ENCODE peak calls at places on chromosome 18, in four cellular contexts. K is foreskin fibroblast, X is kidney glomerular epithelial cell, V is HL-60. A is an unnamed sample.
A peak's percentile ranks its signal among the peaks of the same experiment; 100 is the strongest.

GRCh38 chr18:44411277-44411900 is 269.3 kb upstream of the SETBP1 start:
- DNase-seq in K (peak; percentile 17), X (no peak), V (no peak), A (peak; percentile 10)

GRCh38 chr18:24584205-24584604 is 123.8 kb downstream of the HRH4 start:
- DNase-seq in X (no peak), V (no peak), K (no peak), A (no peak)

GRCh38 chr18:73696171-73696570 is 451.5 kb downstream of the FBXO15 start:
- DNase-seq in X (no peak), V (no peak), K (no peak), A (no peak)

GRCh38 chr18:69956037-69956436 is 8.4 kb upstream of the CD226 start:
- DNase-seq in X (peak; percentile 37), K (no peak), V (no peak), A (no peak)

GRCh38 chr18:73829146-73829545 is 318.5 kb downstream of the FBXO15 start:
- DNase-seq in V (no peak), K (no peak), X (no peak), A (no peak)

GRCh38 chr18:59070181-59070912 is 69.3 kb upstream of the SEC11C start:
- DNase-seq in V (peak; percentile 41), K (peak; percentile 89), X (peak; percentile 47), A (peak; percentile 63)

GRCh38 chr18:902179-902718 is 2.4 kb upstream of the ADCYAP1 start:
- DNase-seq in K (no peak), X (peak; percentile 24), V (no peak), A (no peak)

GRCh38 chr18:12657048-12657848 is 659 bp downstream of the SPIRE1 start:
- DNase-seq in X (no peak), V (no peak), K (peak; percentile 71), A (peak; percentile 47)

GRCh38 chr18:46660955-46661749 is 4.1 kb upstream of the LOXHD1 start:
- DNase-seq in X (no peak), V (no peak), K (peak; percentile 29), A (peak; percentile 12)

GRCh38 chr18:8977701-8978100 is 124.8 kb upstream of the NDUFV2 start:
- DNase-seq in V (no peak), X (no peak), K (no peak), A (no peak)

GRCh38 chr18:61876899-61877298 is 15.9 kb downstream of the RNF152 start:
- DNase-seq in X (no peak), K (no peak), V (no peak), A (no peak)

GRCh38 chr18:9925369-9925768 is 11.6 kb downstream of the VAPA start:
- DNase-seq in K (no peak), X (no peak), V (no peak), A (peak; percentile 9)

GRCh38 chr18:54209471-54210180 is 14.8 kb downstream of the MBD2 start:
- DNase-seq in K (no peak), X (peak; percentile 13), V (no peak), A (no peak)

GRCh38 chr18:36493349-36494281 is 196.1 kb downstream of the FHOD3 start:
- DNase-seq in V (no peak), K (peak; percentile 23), X (no peak), A (no peak)

GRCh38 chr18:40017026-40017425 is 1938.0 kb upstream of the PIK3C3 start:
- DNase-seq in V (no peak), K (no peak), X (no peak), A (no peak)

GRCh38 chr18:51195602-51196115 is 1.8 kb downstream of the MEX3C start:
- DNase-seq in X (peak; percentile 67), V (peak; percentile 52), K (peak; percentile 65), A (peak; percentile 5)

GRCh38 chr18:13500227-13500865 is 226.0 kb downstream of the FAM210A start:
- DNase-seq in V (no peak), K (peak; percentile 31), X (peak; percentile 51), A (peak; percentile 72)